ENCODE peak calls at places on chromosomes 12 and 14, in five cellular contexts. H is EL; T is stimulated activated CD4-positive, alpha-beta T cell treated with anti-CD3 and anti-CD28 coated beads, Interleukin-12 subunit alpha, Interleukin-12 subunit beta, amount 100 ng/mL, for 4 hours; J is HFF-Myc; Q is cardiac septum. I is an unnamed sample.

GRCh38 chr12:121668750-121669524 is 517 bp downstream of the MORN3 start:
- DNase-seq in H (peak), T (peak), J (no peak), Q (no peak), I (peak)

GRCh38 chr14:67133595-67134441 is 55.4 kb upstream of the GARIN2 start:
- DNase-seq in H (no peak), T (no peak), J (no peak), Q (no peak), I (peak)

GRCh38 chr12:120710805-120711296 is 593 bp downstream of the UNC119B start:
- DNase-seq in H (no peak), T (peak), J (no peak), Q (no peak), I (no peak)

GRCh38 chr12:4530982-4531586 is 7.6 kb upstream of the RAD51AP1 start:
- DNase-seq in H (no peak), T (no peak), J (no peak), Q (no peak), I (no peak)

GRCh38 chr14:100376751-100377171 is 53.6 kb downstream of the SLC25A47 start:
- DNase-seq in H (peak), T (no peak), J (no peak), Q (no peak), I (no peak)

GRCh38 chr14:85122690-85123089 is 407.3 kb upstream of the FLRT2 start:
- DNase-seq in H (peak), T (no peak), J (peak), Q (no peak), I (peak)

GRCh38 chr12:128911861-128912260 is 58.6 kb downstream of the GLT1D1 start:
- DNase-seq in H (no peak), T (no peak), J (no peak), Q (no peak), I (no peak)

GRCh38 chr12:82793882-82794281 is 107.2 kb downstream of the TMTC2 start:
- DNase-seq in H (no peak), T (no peak), J (no peak), Q (no peak), I (no peak)

GRCh38 chr12:76085159-76085868 is 829 bp upstream of the NAP1L1 start:
- DNase-seq in H (peak), T (no peak), J (no peak), Q (no peak), I (peak)

GRCh38 chr12:11954181-11954580 is 116.6 kb upstream of the BCL2L14 start:
- DNase-seq in H (no peak), T (no peak), J (no peak), Q (no peak), I (no peak)

GRCh38 chr14:23320584-23321571 is at the start of gene PABPN1:
- DNase-seq in H (peak), T (peak), J (peak), Q (peak), I (peak)

GRCh38 chr12:98750511-98750910 is 105.4 kb downstream of the APAF1 start:
- DNase-seq in H (no peak), T (no peak), J (no peak), Q (no peak), I (no peak)

GRCh38 chr12:31204995-31205582 is 120.9 kb downstream of the SINHCAF start:
- DNase-seq in H (peak), T (no peak), J (peak), Q (no peak), I (peak)

GRCh38 chr12:107634530-107634929 is 51.1 kb upstream of the PWP1 start:
- DNase-seq in H (no peak), T (no peak), J (no peak), Q (no peak), I (no peak)

GRCh38 chr14:34301107-34301734 is 160.8 kb downstream of the SPTSSA start:
- DNase-seq in H (peak), T (no peak), J (peak), Q (no peak), I (peak)

GRCh38 chr14:100246809-100247428 is 8.0 kb downstream of the YY1 start:
- DNase-seq in H (peak), T (no peak), J (no peak), Q (no peak), I (peak)

GRCh38 chr12:26863515-26863914 is 30.5 kb upstream of the ITPR2 start:
- DNase-seq in H (peak), T (no peak), J (no peak), Q (no peak), I (peak)

GRCh38 chr14:88998027-88998426 is 173.6 kb downstream of the TTC8 start:
- DNase-seq in H (no peak), T (no peak), J (no peak), Q (no peak), I (no peak)

GRCh38 chr14:34038358-34039057 is 87.6 kb upstream of the EGLN3 start:
- DNase-seq in H (no peak), T (no peak), J (no peak), Q (no peak), I (no peak)

GRCh38 chr12:124764451-124764850 is 99.2 kb downstream of the SCARB1 start:
- DNase-seq in H (peak), T (no peak), J (peak), Q (no peak), I (peak)

GRCh38 chr14:69291396-69291795 is 31.4 kb downstream of the GALNT16 start:
- DNase-seq in H (no peak), T (no peak), J (no peak), Q (peak), I (no peak)

GRCh38 chr14:53010193-53010592 is 59.3 kb upstream of the FERMT2 start:
- DNase-seq in H (no peak), T (no peak), J (no peak), Q (no peak), I (no peak)

GRCh38 chr12:57152408-57153038 is 5.1 kb upstream of the LRP1-AS start:
- DNase-seq in H (peak), T (no peak), J (no peak), Q (no peak), I (peak)

GRCh38 chr12:77973579-77973978 is 142.9 kb downstream of the NAV3 start:
- DNase-seq in H (no peak), T (no peak), J (no peak), Q (no peak), I (no peak)

GRCh38 chr12:6213969-6214368 is 13.8 kb downstream of the CD9 start:
- DNase-seq in H (no peak), T (no peak), J (no peak), Q (no peak), I (no peak)

GRCh38 chr12:112937741-112938719 is at the start of gene OAS3:
- DNase-seq in H (peak), T (peak), J (peak), Q (peak), I (peak)

GRCh38 chr14:89178802-89179201 is 238.2 kb downstream of the FOXN3 start:
- DNase-seq in H (no peak), T (no peak), J (no peak), Q (no peak), I (peak)

GRCh38 chr14:103816991-103817390 is 30.4 kb downstream of the PPP1R13B start:
- DNase-seq in H (no peak), T (no peak), J (no peak), Q (no peak), I (no peak)

GRCh38 chr12:105933671-105934665 is 204.8 kb downstream of the NUAK1 start:
- DNase-seq in H (peak), T (no peak), J (peak), Q (no peak), I (peak)

I was measured in iris pigment epithelial cell.